ENCODE peak calls at places on chromosomes 3 and 15, in four cellular contexts. Q is lung, C is A549, Z is GM12878. B is an unnamed sample.

GRCh38 chr15:98888839-98889479 is 118.6 kb downstream of the PGPEP1L start:
- DNase-seq in C (peak), Z (no peak), Q (no peak), B (no peak)

GRCh38 chr3:169528289-169528688 is 135.2 kb downstream of the MECOM start:
- DNase-seq in C (no peak), Z (no peak), Q (no peak), B (no peak)

GRCh38 chr3:184155644-184156521 is 706 bp downstream of the DVL3 start:
- DNase-seq in Z (no peak), Q (no peak), C (no peak), B (no peak)

GRCh38 chr3:195440379-195440778 is 2.4 kb downstream of the ACAP2 start:
- DNase-seq in C (no peak), Q (no peak), Z (no peak), B (no peak)

GRCh38 chr3:107704477-107704876 is 181.7 kb downstream of the BBX start:
- DNase-seq in Z (no peak), C (no peak), Q (no peak), B (no peak)

GRCh38 chr3:161096771-161097367 is 8.3 kb downstream of the B3GALNT1 start:
- DNase-seq in C (peak), Q (no peak), Z (no peak), B (no peak)

GRCh38 chr3:13420051-13420816 is at the start of gene NUP210:
- DNase-seq in Z (no peak), Q (peak), C (peak), B (no peak)

GRCh38 chr15:75646944-75647364 is 758 bp upstream of the SNX33 start:
- DNase-seq in Z (no peak), C (no peak), Q (no peak), B (no peak)

GRCh38 chr3:155391583-155391982 is 98.1 kb upstream of the STRIT1 start:
- DNase-seq in Z (no peak), C (peak), Q (peak), B (no peak)

GRCh38 chr15:42368096-42368495 is 8.8 kb downstream of the CAPN3 start:
- DNase-seq in Z (no peak), C (no peak), Q (no peak), B (no peak)

GRCh38 chr3:50495609-50496423 is 7.6 kb downstream of the CACNA2D2 start:
- DNase-seq in Z (no peak), Q (no peak), C (no peak), B (no peak)

GRCh38 chr15:91413142-91413541 is 313.1 kb downstream of the SV2B start:
- DNase-seq in Z (no peak), C (no peak), Q (no peak), B (no peak)

GRCh38 chr3:127479449-127479848 is 111.1 kb downstream of the TPRA1 start:
- DNase-seq in Z (no peak), C (no peak), Q (no peak), B (no peak)

GRCh38 chr3:102733811-102734574 is 299.2 kb downstream of the ZPLD1 start:
- DNase-seq in Z (no peak), C (no peak), Q (no peak), B (no peak)

GRCh38 chr3:2978977-2979732 is 131.0 kb downstream of the IL5RA start:
- DNase-seq in C (no peak), Q (no peak), Z (no peak), B (no peak)

GRCh38 chr15:55434989-55435825 is 26.9 kb downstream of the PIERCE2 start:
- DNase-seq in Q (no peak), C (peak), Z (no peak), B (no peak)

GRCh38 chr3:186361612-186362408 is at the start of gene DGKG:
- DNase-seq in C (peak), Z (no peak), Q (peak), B (peak)

GRCh38 chr15:67303490-67304363 is 49.1 kb downstream of the IQCH start:
- DNase-seq in Q (no peak), Z (peak), C (peak), B (no peak)

GRCh38 chr3:46845397-46845859 is 17.8 kb downstream of the MYL3 start:
- DNase-seq in Z (no peak), Q (peak), C (no peak), B (no peak)

GRCh38 chr3:126180477-126181397 is at the start of gene ALDH1L1:
- DNase-seq in Z (no peak), Q (peak), C (no peak), B (peak)

GRCh38 chr3:188185717-188186236 is 31.8 kb downstream of the LPP start:
- DNase-seq in C (no peak), Z (no peak), Q (peak), B (no peak)

GRCh38 chr15:38672814-38673292 is 108.2 kb upstream of the RASGRP1 start:
- DNase-seq in C (peak), Z (peak), Q (no peak), B (no peak)

GRCh38 chr3:133489466-133490085 is 83.9 kb upstream of the CDV3 start:
- DNase-seq in C (no peak), Z (no peak), Q (no peak), B (no peak)

GRCh38 chr3:127970966-127971592 is 56.0 kb downstream of the KBTBD12 start:
- DNase-seq in C (peak), Z (peak), Q (no peak), B (no peak)

GRCh38 chr3:149203758-149204157 is 17.9 kb downstream of the CP start:
- DNase-seq in Z (peak), C (no peak), Q (no peak), B (no peak)

GRCh38 chr15:31306426-31307269 is 20.0 kb upstream of the KLF13 start:
- DNase-seq in Z (no peak), Q (peak), C (no peak), B (no peak)

GRCh38 chr3:23763040-23763477 is 42.7 kb upstream of the UBE2E1 start:
- DNase-seq in Q (no peak), Z (no peak), C (no peak), B (no peak)

GRCh38 chr3:141530133-141530768 is 43.4 kb downstream of the RASA2 start:
- DNase-seq in Z (no peak), C (peak), Q (no peak), B (no peak)

GRCh38 chr3:72447059-72447946 is 400.9 kb downstream of the SHQ1 start:
- DNase-seq in C (peak), Z (no peak), Q (peak), B (peak)

GRCh38 chr3:26535151-26535550 is 87.4 kb upstream of the LRRC3B start:
- DNase-seq in C (no peak), Q (no peak), Z (no peak), B (no peak)

GRCh38 chr3:96814581-96815567 is at the start of gene EPHA6:
- DNase-seq in Z (no peak), C (no peak), Q (no peak), B (no peak)

GRCh38 chr15:43911235-43911661 is 84.4 kb downstream of the WDR76 start:
- DNase-seq in C (peak), Z (no peak), Q (no peak), B (no peak)

GRCh38 chr3:128071771-128072453 is 19.7 kb downstream of the SEC61A1 start:
- DNase-seq in Z (no peak), Q (no peak), C (no peak), B (no peak)

GRCh38 chr15:91865486-91865885 is 12.0 kb downstream of the SLCO3A1 start:
- DNase-seq in C (no peak), Q (no peak), Z (no peak), B (peak)

GRCh38 chr15:74531144-74531811 is 9.7 kb upstream of the ARID3B start:
- DNase-seq in Q (no peak), C (no peak), Z (no peak), B (no peak)

GRCh38 chr15:59160880-59161593 is 45.6 kb upstream of the LDHAL6B start:
- DNase-seq in C (peak), Q (no peak), Z (no peak), B (no peak)

DNA sequence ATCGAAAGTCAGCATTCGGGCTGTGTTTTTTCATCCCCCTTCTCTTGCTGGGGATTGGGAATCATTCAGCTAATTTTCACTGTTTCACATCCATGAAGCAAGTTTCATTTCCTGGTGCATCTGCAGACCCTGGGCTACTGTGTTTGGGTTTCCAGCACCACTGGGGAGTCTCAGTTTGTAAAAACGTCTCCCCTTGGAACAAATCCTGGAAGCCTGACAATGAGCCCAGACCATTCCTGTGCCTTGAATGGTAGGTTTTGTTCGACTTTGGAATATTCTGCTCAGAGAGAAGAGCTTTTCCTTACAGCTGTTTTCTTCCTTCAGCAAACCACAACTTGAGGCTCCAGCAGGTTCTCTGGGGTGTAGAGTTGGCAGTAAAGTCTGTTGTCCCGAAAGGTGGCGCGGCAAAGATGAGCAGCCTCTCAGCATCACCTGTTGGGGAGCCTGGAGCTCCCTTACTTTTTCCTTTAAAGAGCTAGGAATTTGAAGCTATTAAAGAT is 65.3 kb downstream of the BOC start:
- DNase-seq in Z (no peak), Q (no peak), C (no peak), B (no peak)
- H3K27ac ChIP-seq in Z (peak), Q (peak), C (no peak), B (peak)

DNA sequence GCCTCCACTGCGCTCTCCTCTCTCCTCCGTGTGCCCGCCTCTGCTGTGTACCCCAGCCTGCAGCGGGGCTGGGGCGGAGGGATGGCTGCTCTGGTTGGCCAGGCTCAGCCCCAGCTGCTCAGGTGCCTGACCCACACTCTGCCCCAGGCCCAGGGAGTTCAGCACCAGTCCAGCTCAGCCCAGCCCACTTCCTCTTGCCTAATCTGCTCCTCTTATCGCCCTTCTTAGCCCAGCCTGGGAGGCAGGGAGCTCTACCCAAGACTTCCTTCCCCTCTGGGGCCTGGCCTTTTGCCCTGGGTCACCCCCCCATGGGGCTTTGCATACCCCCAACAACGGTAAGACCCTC is 1.1 kb upstream of the PLCB2 start:
- DNase-seq in C (no peak), Q (peak), Z (no peak), B (no peak)
- H3K4me3 ChIP-seq in C (no peak), Q (no peak), Z (peak), B (peak)

GRCh38 chr15:101013769-101014223 is 94.6 kb downstream of the LRRK1 start:
- DNase-seq in Q (peak), Z (no peak), C (no peak), B (peak)
- TF ChIP-seq CTCF in Q (no peak), Z (no peak), C (no peak), B (no peak)

GRCh38 chr3:156400062-156400461 is 154.9 kb downstream of the SSR3 start:
- DNase-seq in Z (no peak), Q (no peak), C (no peak), B (no peak)

GRCh38 chr3:156400735-156401134 is 154.2 kb downstream of the SSR3 start:
- DNase-seq in Q (no peak), Z (no peak), C (no peak), B (no peak)

GRCh38 chr3:156395961-156396700 is 158.8 kb downstream of the SSR3 start:
- DNase-seq in C (no peak), Z (no peak), Q (no peak), B (no peak)

GRCh38 chr3:156396851-156397250 is 158.1 kb downstream of the SSR3 start:
- DNase-seq in Z (no peak), Q (no peak), C (no peak), B (no peak)
- H3K27ac ChIP-seq in Z (no peak), Q (no peak), C (no peak), B (no peak)

DNA sequence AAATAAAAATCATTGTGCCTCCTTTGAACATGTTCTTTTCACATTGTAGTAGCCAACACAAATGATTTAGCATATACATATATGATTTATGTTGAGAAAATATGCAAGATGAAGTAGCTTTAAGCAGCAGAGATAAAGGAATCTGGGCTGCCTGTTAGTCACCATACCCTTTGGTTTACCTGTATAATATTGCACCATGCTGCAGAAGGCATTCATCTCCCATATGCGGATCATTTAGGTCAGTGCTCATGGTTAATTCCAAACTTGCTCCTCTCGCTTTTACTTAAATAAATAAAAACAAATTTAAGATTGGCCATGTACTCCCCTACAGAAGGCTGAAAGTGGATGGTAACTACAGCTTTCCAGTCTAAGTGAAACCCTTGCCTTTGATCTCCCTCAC is 86.7 kb upstream of the TBL1XR1 start:
- DNase-seq in C (no peak), Z (no peak), Q (no peak), B (no peak)
- H3K4me3 ChIP-seq in C (no peak), Z (no peak), Q (no peak), B (no peak)

DNA sequence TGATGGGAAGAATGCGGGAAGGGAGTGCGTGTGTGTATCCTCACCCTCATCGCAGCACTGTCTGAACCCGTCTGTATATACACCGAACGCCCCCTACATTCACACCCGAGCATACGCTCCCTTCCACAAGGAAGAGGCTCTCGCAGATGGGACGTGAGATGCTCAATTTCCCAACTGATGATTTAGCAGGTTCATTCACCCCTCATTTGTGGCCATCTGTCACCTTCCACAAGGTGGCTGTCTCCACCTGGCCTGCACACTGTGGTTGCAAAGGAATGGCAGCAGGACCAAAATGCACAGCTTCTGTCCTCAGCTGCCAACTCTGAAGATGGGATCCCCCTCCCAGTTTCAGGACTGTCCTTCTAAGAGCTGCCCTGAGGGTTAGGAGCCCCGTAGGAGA is 19.4 kb upstream of the SLC6A1 start:
- DNase-seq in Q (no peak), Z (no peak), C (no peak), B (no peak)
- TF ChIP-seq CTCF in Q (no peak), Z (no peak), C (no peak), B (no peak)

GRCh38 chr3:19595884-19596283 is 338.1 kb downstream of the EFHB start:
- DNase-seq in Z (no peak), C (no peak), Q (no peak), B (no peak)

GRCh38 chr3:19598870-19599269 is 335.1 kb downstream of the EFHB start:
- DNase-seq in C (no peak), Z (peak), Q (no peak), B (no peak)

GRCh38 chr3:19596408-19596807 is 337.6 kb downstream of the EFHB start:
- DNase-seq in Q (no peak), C (no peak), Z (peak), B (no peak)
- H3K27ac ChIP-seq in Q (no peak), C (no peak), Z (no peak), B (no peak)

GRCh38 chr3:17741621-17742091 is 775 bp downstream of the TBC1D5 start:
- DNase-seq in Q (no peak), C (no peak), Z (no peak), B (no peak)

GRCh38 chr3:17738219-17738618 is 4.2 kb downstream of the TBC1D5 start:
- DNase-seq in Z (no peak), C (no peak), Q (no peak), B (no peak)

GRCh38 chr3:17740703-17741102 is 1.7 kb downstream of the TBC1D5 start:
- DNase-seq in C (peak), Z (no peak), Q (no peak), B (no peak)

GRCh38 chr3:17737591-17737990 is 4.8 kb downstream of the TBC1D5 start:
- DNase-seq in C (no peak), Q (no peak), Z (no peak), B (no peak)

GRCh38 chr3:17738921-17739320 is 3.5 kb downstream of the TBC1D5 start:
- DNase-seq in Q (no peak), C (peak), Z (no peak), B (no peak)
- H3K4me3 ChIP-seq in Q (no peak), C (peak), Z (peak), B (no peak)

B was measured in coronary artery.